ENCODE peak calls at places on chromosomes 1 and 21, in nine cellular contexts. J is dorsolateral prefrontal cortex; W is Peyer's patch; I is suprapubic skin; E is adrenal gland; U is ovary; C is CD8-positive, alpha-beta T cell; S is stomach; X is A549. B is an unnamed sample.

GRCh38 chr1:63269571-63269970 is 52.8 kb upstream of the FOXD3 start:
- DNase-seq in J (no peak), W (no peak), C (no peak), S (no peak), U (no peak), I (no peak), E (no peak), X (no peak), B (no peak)

GRCh38 chr21:39221282-39221996 is 38.2 kb upstream of the PSMG1 start:
- DNase-seq in I (no peak), E (no peak), U (no peak), S (no peak), W (no peak), C (no peak), J (no peak), X (no peak), B (no peak)

GRCh38 chr1:242770366-242770765 is 245.9 kb upstream of the PLD5 start:
- DNase-seq in J (no peak), S (no peak), C (no peak), W (no peak), I (no peak), U (no peak), X (peak), E (no peak), B (no peak)

GRCh38 chr1:159800177-159800935 is 1.8 kb upstream of the FCRL6 start:
- DNase-seq in U (no peak), J (no peak), E (no peak), X (no peak), W (no peak), C (peak), S (no peak), I (no peak), B (no peak)

GRCh38 chr1:84944767-84945486 is 51.9 kb upstream of the LPAR3 start:
- DNase-seq in E (peak), W (no peak), J (no peak), S (peak), X (peak), C (peak), U (peak), I (no peak), B (peak)

GRCh38 chr1:199123615-199124014 is 484.8 kb downstream of the PTPRC start:
- DNase-seq in W (no peak), C (no peak), X (no peak), S (no peak), U (no peak), J (no peak), E (no peak), I (no peak), B (no peak)

GRCh38 chr21:23130308-23130707 is 2132.1 kb downstream of the NCAM2 start:
- DNase-seq in E (no peak), X (no peak), U (no peak), J (no peak), I (no peak), W (no peak), C (no peak), S (no peak), B (no peak)

GRCh38 chr1:183244466-183244865 is 58.4 kb downstream of the LAMC2 start:
- DNase-seq in I (peak), E (peak), X (no peak), S (peak), J (no peak), W (no peak), U (peak), C (no peak), B (no peak)

GRCh38 chr1:85334962-85335361 is 58.5 kb upstream of the BCL10 start:
- DNase-seq in W (no peak), E (no peak), C (no peak), X (no peak), S (no peak), I (no peak), U (no peak), J (no peak), B (no peak)

GRCh38 chr1:46302091-46303037 is 1.1 kb downstream of the LRRC41 start:
- DNase-seq in W (peak), C (no peak), S (peak), X (peak), E (peak), U (peak), I (peak), J (peak), B (peak)
- TF ChIP-seq CTCF in W (peak), C (peak), S (no peak), X (no peak), E (no peak), U (no peak), I (no peak), J (no peak), B (peak)

GRCh38 chr1:207282049-207282448 is 39.4 kb upstream of the CD55 start:
- DNase-seq in S (no peak), I (no peak), W (no peak), X (no peak), J (no peak), E (no peak), C (no peak), U (no peak), B (no peak)
- H3K27ac ChIP-seq in S (peak), I (no peak), W (no peak), X (no peak), J (no peak), E (peak), C (no peak), U (no peak), B (no peak)

GRCh38 chr21:36704281-36704957 is 5.5 kb downstream of the SIM2 start:
- DNase-seq in I (no peak), W (no peak), U (no peak), S (no peak), J (no peak), C (no peak), X (no peak), E (no peak), B (no peak)

GRCh38 chr21:36703626-36704280 is 4.8 kb downstream of the SIM2 start:
- DNase-seq in I (no peak), U (no peak), J (no peak), E (no peak), X (no peak), W (no peak), S (no peak), C (no peak), B (no peak)

GRCh38 chr21:36701912-36702621 is 3.2 kb downstream of the SIM2 start:
- DNase-seq in C (no peak), J (no peak), S (no peak), X (no peak), W (no peak), I (no peak), U (no peak), E (no peak), B (no peak)

GRCh38 chr21:36702622-36702968 is 3.7 kb downstream of the SIM2 start:
- DNase-seq in C (no peak), X (no peak), J (no peak), E (no peak), S (no peak), W (no peak), U (no peak), I (no peak), B (no peak)

GRCh38 chr21:36703123-36703522 is 4.2 kb downstream of the SIM2 start:
- DNase-seq in W (no peak), E (no peak), C (no peak), S (no peak), J (no peak), I (no peak), X (no peak), U (no peak), B (no peak)
- H3K4me3 ChIP-seq in W (no peak), E (no peak), C (no peak), S (no peak), J (no peak), I (no peak), X (no peak), U (no peak), B (no peak)

GRCh38 chr1:231550448-231550781 is 21.9 kb downstream of the TSNAX start:
- DNase-seq in I (no peak), C (no peak), W (no peak), E (no peak), U (no peak), X (peak), J (no peak), S (no peak), B (peak)
- TF ChIP-seq CTCF in I (peak), C (peak), W (peak), E (peak), U (no peak), X (peak), J (no peak), S (peak), B (peak)

GRCh38 chr1:54581621-54582035 is 33.6 kb downstream of the ACOT11 start:
- DNase-seq in J (peak), X (peak), E (peak), U (peak), C (no peak), W (peak), I (peak), S (peak), B (no peak)
- H3K27ac ChIP-seq in J (peak), X (no peak), E (peak), U (peak), C (no peak), W (no peak), I (peak), S (peak), B (no peak)

DNA sequence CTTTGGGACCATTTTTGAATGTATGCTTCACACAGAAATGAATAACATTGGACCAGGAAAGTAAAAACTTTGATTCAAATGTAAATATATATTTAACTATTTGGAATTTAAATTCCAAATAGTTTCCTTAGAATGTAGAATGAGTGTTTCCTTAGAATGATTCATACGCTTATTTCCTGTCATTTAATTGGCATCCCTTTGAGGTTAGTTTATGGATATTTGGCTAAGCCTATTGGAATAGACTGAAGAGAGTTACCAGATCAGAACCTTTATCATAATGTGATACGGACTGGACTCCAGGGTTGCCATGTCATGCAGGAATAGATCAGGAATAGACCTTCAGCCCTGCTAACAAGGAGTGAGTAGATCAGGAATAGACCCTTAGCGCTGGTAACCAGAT is 133.1 kb downstream of the TNNI3K start:
- DNase-seq in C (no peak), S (no peak), E (no peak), U (no peak), W (no peak), J (no peak), X (no peak), I (no peak), B (no peak)
- H3K4me3 ChIP-seq in C (no peak), S (no peak), E (no peak), U (no peak), W (no peak), J (no peak), X (no peak), I (no peak), B (no peak)

GRCh38 chr1:114219247-114219872 is 65.7 kb upstream of the SYT6 start:
- DNase-seq in I (no peak), S (no peak), X (peak), W (no peak), C (no peak), J (no peak), E (no peak), U (no peak), B (peak)
- TF ChIP-seq CTCF in I (no peak), S (no peak), X (no peak), W (no peak), C (no peak), J (no peak), E (no peak), U (no peak), B (peak)

GRCh38 chr1:206036661-206037455 is 13.2 kb upstream of the CTSE start:
- DNase-seq in W (no peak), U (no peak), X (no peak), C (no peak), I (no peak), J (no peak), E (no peak), S (no peak), B (peak)
- H3K27ac ChIP-seq in W (peak), U (no peak), X (no peak), C (no peak), I (no peak), J (no peak), E (no peak), S (no peak), B (no peak)